ENCODE peak calls at places on chromosomes 16 and 17, in ten cellular contexts. H is GM23338, I is GM23248, R is OCI-LY7, E is HCT116, T is PC-9, U is PC-3, S is hepatocyte, Q is MM.1S, A is SK-N-SH. W is an unnamed sample.

GRCh38 chr16:83011939-83012338 is 385.2 kb downstream of the CDH13 start:
- DNase-seq in H (no peak), I (no peak), R (no peak), E (no peak), T (no peak), U (no peak), S (no peak), Q (no peak), A (no peak), W (no peak)

GRCh38 chr17:79941088-79942010 is 94.3 kb downstream of the TBC1D16 start:
- DNase-seq in H (no peak), I (no peak), R (no peak), E (no peak), T (no peak), U (no peak), S (no peak), Q (no peak), A (no peak), W (no peak)

GRCh38 chr17:33109331-33110072 is 117.9 kb downstream of the SPACA3 start:
- DNase-seq in H (no peak), I (peak; percentile 47), R (no peak), E (no peak), T (no peak), U (no peak), S (no peak), Q (no peak), A (no peak), W (no peak)

GRCh38 chr17:20174588-20175265 is 165.6 kb downstream of the SPECC1 start:
- DNase-seq in H (no peak), I (peak; percentile 55), R (no peak), E (peak; percentile 18), T (peak; percentile 83), U (peak; percentile 84), S (no peak), Q (no peak), A (no peak), W (no peak)

GRCh38 chr16:54928016-54928356 is 2.7 kb upstream of the IRX5 start:
- DNase-seq in H (peak; percentile 30), I (peak; percentile 75), R (peak; percentile 54), E (no peak), T (peak; percentile 38), U (no peak), S (peak; percentile 35), Q (peak; percentile 45), A (no peak), W (peak; percentile 50)

GRCh38 chr16:49350265-49351103 is 23.1 kb upstream of the C16orf78 start:
- DNase-seq in H (peak; percentile 82), I (peak; percentile 59), R (peak; percentile 63), E (peak; percentile 27), T (no peak), U (peak; percentile 67), S (peak; percentile 68), Q (peak; percentile 28), A (peak; percentile 81), W (peak; percentile 85)

GRCh38 chr17:51435641-51436091 is 175.3 kb downstream of the UTP18 start:
- DNase-seq in H (peak; percentile 79), I (peak; percentile 24), R (peak; percentile 47), E (peak; percentile 85), T (peak; percentile 46), U (peak; percentile 70), S (peak; percentile 84), Q (no peak), A (peak; percentile 66), W (peak; percentile 82)

GRCh38 chr16:19809121-19809635 is 75.5 kb downstream of the GPRC5B start:
- DNase-seq in H (no peak), I (no peak), R (no peak), E (no peak), T (peak; percentile 94), U (peak; percentile 82), S (no peak), Q (no peak), A (no peak), W (no peak)

GRCh38 chr17:29241015-29241963 is 5.4 kb upstream of the CRYBA1 start:
- DNase-seq in H (peak; percentile 58), I (peak; percentile 99), R (peak; percentile 34), E (peak; percentile 74), T (peak; percentile 97), U (peak; percentile 87), S (peak; percentile 77), Q (no peak), A (peak; percentile 39), W (peak; percentile 63)

GRCh38 chr17:8861482-8862181 is 5.8 kb downstream of the PIK3R6 start:
- DNase-seq in H (no peak), I (no peak), R (no peak), E (no peak), T (no peak), U (no peak), S (no peak), Q (no peak), A (no peak), W (no peak)

GRCh38 chr17:2170023-2170422 is 115.1 kb downstream of the HIC1 start:
- DNase-seq in H (peak; percentile 81), I (no peak), R (peak; percentile 43), E (no peak), T (no peak), U (peak; percentile 40), S (no peak), Q (peak; percentile 54), A (no peak), W (peak; percentile 82)

GRCh38 chr17:63178530-63178929 is 212.5 kb downstream of the TANC2 start:
- DNase-seq in H (no peak), I (peak; percentile 13), R (no peak), E (no peak), T (no peak), U (no peak), S (no peak), Q (no peak), A (no peak), W (no peak)

GRCh38 chr17:2749058-2749783 is at the start of gene CCDC92B:
- DNase-seq in H (peak; percentile 49), I (no peak), R (no peak), E (no peak), T (no peak), U (no peak), S (no peak), Q (no peak), A (peak; percentile 98), W (no peak)

GRCh38 chr17:50953831-50954601 is 87.9 kb upstream of the TOB1 start:
- DNase-seq in H (peak; percentile 58), I (peak; percentile 34), R (no peak), E (no peak), T (peak; percentile 5), U (no peak), S (peak; percentile 67), Q (no peak), A (peak; percentile 84), W (no peak)

GRCh38 chr17:83179378-83179777 is 100.0 kb downstream of the METRNL start:
- DNase-seq in H (no peak), I (no peak), R (no peak), E (no peak), T (no peak), U (no peak), S (peak; percentile 2), Q (no peak), A (no peak), W (no peak)

GRCh38 chr17:65142247-65142646 is 5.1 kb downstream of the RGS9 start:
- DNase-seq in H (no peak), I (no peak), R (no peak), E (no peak), T (no peak), U (no peak), S (no peak), Q (no peak), A (no peak), W (no peak)

GRCh38 chr17:72502111-72502939 is 381.5 kb downstream of the SOX9 start:
- DNase-seq in H (peak; percentile 52), I (peak; percentile 78), R (no peak), E (no peak), T (no peak), U (no peak), S (peak; percentile 31), Q (no peak), A (no peak), W (no peak)

GRCh38 chr17:64236827-64237403 is 26.1 kb downstream of the TEX2 start:
- DNase-seq in H (peak; percentile 78), I (no peak), R (no peak), E (peak; percentile 12), T (no peak), U (peak; percentile 46), S (no peak), Q (no peak), A (no peak), W (peak; percentile 51)

GRCh38 chr16:85393674-85394510 is 219.2 kb upstream of the GSE1 start:
- DNase-seq in H (peak; percentile 83), I (peak; percentile 64), R (peak; percentile 73), E (no peak), T (no peak), U (peak; percentile 23), S (peak; percentile 87), Q (peak; percentile 13), A (peak; percentile 90), W (peak; percentile 88)
- H3K9me2 ChIP-seq in H (no peaks in the 10 kb centered on the region), I (no peaks in the 10 kb centered on the region), R (no peaks in the 10 kb centered on the region), E (no peaks in the 10 kb centered on the region), T (no peaks in the 10 kb centered on the region), U (no peaks in the 10 kb centered on the region), S (no peaks in the 10 kb centered on the region), Q (no peaks in the 10 kb centered on the region), A (no peaks in the 10 kb centered on the region), W (no peaks in the 10 kb centered on the region)

DNA sequence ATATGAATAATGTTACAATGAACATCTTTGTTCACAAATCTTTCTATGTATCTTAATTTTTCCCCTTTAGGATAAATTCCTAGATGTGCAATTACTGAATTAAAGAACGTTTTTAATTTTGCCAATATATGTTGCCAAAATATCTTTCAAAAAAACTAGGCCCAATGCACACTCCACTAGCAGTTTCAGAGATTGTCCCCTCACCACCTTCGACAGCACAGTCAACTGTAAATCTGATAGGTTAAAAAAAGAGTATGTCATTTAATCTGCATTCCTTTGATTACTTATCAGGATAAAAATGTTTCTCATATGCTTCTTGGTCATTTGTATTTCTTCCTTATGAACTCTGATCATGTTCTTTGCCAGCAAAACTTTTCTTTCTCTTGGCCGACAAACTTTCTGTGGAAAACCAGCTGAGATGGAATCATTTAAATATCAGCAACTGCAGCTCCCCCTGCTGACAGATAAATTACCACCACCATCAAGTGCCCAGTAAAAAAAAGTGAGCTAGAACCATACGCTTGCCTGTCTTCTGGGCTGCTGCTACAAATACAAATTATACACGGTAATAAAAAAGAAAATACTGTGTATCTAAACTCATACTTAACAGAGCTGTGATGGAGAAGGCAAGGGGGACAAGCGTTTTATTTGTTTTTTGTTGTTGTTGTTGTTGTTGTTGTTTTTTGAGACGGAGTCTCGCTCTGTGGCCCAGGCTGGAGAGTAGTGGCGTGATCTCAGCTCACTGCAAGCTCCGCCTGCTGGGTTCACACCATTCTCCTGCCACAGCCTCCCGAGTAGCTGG is 19.6 kb upstream of the KANSL1 start:
- DNase-seq in H (peak; percentile 96), I (peak; percentile 93), R (peak; percentile 78), E (peak; percentile 48), T (peak; percentile 46), U (peak; percentile 77), S (peak; percentile 92), Q (peak; percentile 52), A (peak; percentile 77), W (peak; percentile 90)
- H3K4me3 ChIP-seq in H (no peak overlapping the region), I (no peak overlapping the region), R (no peak overlapping the region), E (no peak overlapping the region), T (no peak overlapping the region), U (no peak overlapping the region), S (no peak overlapping the region), Q (no peak overlapping the region), A (peak overlapping the region; percentile 16), W (no peak overlapping the region)

GRCh38 chr16:51666074-51666473 is 515.0 kb upstream of the SALL1 start:
- DNase-seq in H (no peak), I (peak; percentile 21), R (no peak), E (no peak), T (no peak), U (no peak), S (no peak), Q (no peak), A (no peak), W (no peak)
- H3K4me1 ChIP-seq in H (no peaks in the 10 kb centered on the region), I (peaks cover 22% of the 10 kb centered on the region), R (no peaks in the 10 kb centered on the region), E (no peaks in the 10 kb centered on the region), T (no peaks in the 10 kb centered on the region), U (no peaks in the 10 kb centered on the region), S (no peaks in the 10 kb centered on the region), Q (no peaks in the 10 kb centered on the region), A (no peaks in the 10 kb centered on the region), W (no peaks in the 10 kb centered on the region)

GRCh38 chr16:12958366-12958765 is 57.0 kb downstream of the SHISA9 start:
- DNase-seq in H (no peak), I (no peak), R (no peak), E (no peak), T (no peak), U (no peak), S (no peak), Q (no peak), A (no peak), W (no peak)
- H3K9me2 ChIP-seq in H (peaks cover 3% of the 10 kb centered on the region), I (no peaks in the 10 kb centered on the region), R (no peaks in the 10 kb centered on the region), E (no peaks in the 10 kb centered on the region), T (no peaks in the 10 kb centered on the region), U (no peaks in the 10 kb centered on the region), S (no peaks in the 10 kb centered on the region), Q (no peaks in the 10 kb centered on the region), A (no peaks in the 10 kb centered on the region), W (no peaks in the 10 kb centered on the region)

W was measured in Karpas-422.